ENCODE peak calls at places on chromosome X, in six cellular contexts. L is NCI-H146, N is stomach, H is NCI-H774, C is T-cell, F is suprapubic skin. V is an unnamed sample.

GRCh38 chrX:81866873-81867272 is 665.0 kb downstream of the SH3BGRL start:
- DNase-seq in L (no peak), N (no peak), H (no peak), C (no peak), F (no peak), V (no peak)

GRCh38 chrX:147811803-147812202 is 99.9 kb upstream of the FMR1 start:
- DNase-seq in L (no peak), N (no peak), H (no peak), C (no peak), F (no peak), V (no peak)

GRCh38 chrX:72125331-72126047 is 6.2 kb downstream of the RTL5 start:
- DNase-seq in L (no peak), N (no peak), H (no peak), C (no peak), F (no peak), V (no peak)

GRCh38 chrX:86579777-86580176 is 431.5 kb downstream of the DACH2 start:
- DNase-seq in L (no peak), N (no peak), H (no peak), C (no peak), F (no peak), V (no peak)

GRCh38 chrX:31423575-31424284 is 351.9 kb upstream of the FTHL17 start:
- DNase-seq in L (no peak), N (peak), H (no peak), C (no peak), F (no peak), V (peak)

GRCh38 chrX:43065978-43066377 is 288.0 kb upstream of the PPP1R2C start:
- DNase-seq in L (no peak), N (no peak), H (no peak), C (no peak), F (no peak), V (no peak)

GRCh38 chrX:64342811-64343210 is 52.4 kb downstream of the MTMR8 start:
- DNase-seq in L (no peak), N (no peak), H (no peak), C (no peak), F (no peak), V (no peak)

GRCh38 chrX:76148011-76148665 is 24.7 kb upstream of the PBDC1 start:
- DNase-seq in L (no peak), N (no peak), H (no peak), C (no peak), F (no peak), V (no peak)

GRCh38 chrX:82141942-82142341 is 940.0 kb downstream of the SH3BGRL start:
- DNase-seq in L (no peak), N (no peak), H (no peak), C (peak), F (no peak), V (no peak)

GRCh38 chrX:155819966-155820491 is 61.1 kb upstream of the VAMP7 start:
- DNase-seq in L (peak), N (peak), H (peak), C (peak), F (no peak), V (peak)

GRCh38 chrX:20060961-20061868 is 55.5 kb downstream of the MAP7D2 start:
- DNase-seq in L (no peak), N (no peak), H (no peak), C (no peak), F (no peak), V (peak)

GRCh38 chrX:153871451-153871850 is 14.5 kb downstream of the L1CAM start:
- DNase-seq in L (no peak), N (no peak), H (no peak), C (no peak), F (no peak), V (no peak)

GRCh38 chrX:119036369-119037029 is 36.3 kb upstream of the CT47C1 start:
- DNase-seq in L (no peak), N (no peak), H (no peak), C (no peak), F (no peak), V (no peak)

GRCh38 chrX:22575161-22575845 is 302.6 kb downstream of the CBLL2 start:
- DNase-seq in L (no peak), N (no peak), H (no peak), C (no peak), F (no peak), V (no peak)

GRCh38 chrX:28901637-28902036 is 314.4 kb downstream of the IL1RAPL1 start:
- DNase-seq in L (no peak), N (no peak), H (no peak), C (no peak), F (no peak), V (no peak)

GRCh38 chrX:15436220-15436619 is 52.0 kb upstream of the VEGFD start:
- DNase-seq in L (no peak), N (no peak), H (no peak), C (no peak), F (no peak), V (no peak)

GRCh38 chrX:26262121-26262523 is 46.2 kb downstream of the MAGEB5 start:
- DNase-seq in L (no peak), N (no peak), H (no peak), C (no peak), F (no peak), V (no peak)

GRCh38 chrX:34638116-34638515 is 19.0 kb downstream of the TMEM47 start:
- DNase-seq in L (peak), N (no peak), H (no peak), C (no peak), F (no peak), V (peak)